ENCODE peak calls at places on chromosomes 3 and 15, in ten cellular contexts. One of them, this sample, is unnamed.

GRCh38 chr3:156519758-156520162 is 35.2 kb downstream of the SSR3 start:
- DNase-seq in activated T-cell treated with anti-CD3 and anti-CD28 coated beads, Interleukin-2, amount 50 U/mL, for 48 hours: no peak
- DNase-seq in fibroblast of pulmonary artery: no peak
- DNase-seq in SK-N-SH: no peak
- DNase-seq in RPMI8226: no peak
- DNase-seq in stimulated activated CD4-positive, alpha-beta T cell treated with anti-CD3 and anti-CD28 coated beads, Interleukin-4, amount 100 ng/mL, for 48 hours: no peak
- DNase-seq in ascending aorta: no peak
- DNase-seq in left cardiac atrium: no peak
- DNase-seq in heart left ventricle: no peak
- DNase-seq in HL-60: no peak
- DNase-seq in this sample: no peak

GRCh38 chr3:33664195-33664594 is 53.9 kb downstream of the CLASP2 start:
- DNase-seq in activated T-cell treated with anti-CD3 and anti-CD28 coated beads, Interleukin-2, amount 50 U/mL, for 48 hours: no peak
- DNase-seq in fibroblast of pulmonary artery: peak; percentile 84
- DNase-seq in SK-N-SH: no peak
- DNase-seq in RPMI8226: no peak
- DNase-seq in stimulated activated CD4-positive, alpha-beta T cell treated with anti-CD3 and anti-CD28 coated beads, Interleukin-4, amount 100 ng/mL, for 48 hours: no peak
- DNase-seq in ascending aorta: no peak
- DNase-seq in left cardiac atrium: no peak
- DNase-seq in heart left ventricle: no peak
- DNase-seq in HL-60: peak; percentile 24
- DNase-seq in this sample: no peak

GRCh38 chr3:152317956-152318355 is 49.2 kb downstream of the MBNL1 start:
- DNase-seq in activated T-cell treated with anti-CD3 and anti-CD28 coated beads, Interleukin-2, amount 50 U/mL, for 48 hours: no peak
- DNase-seq in fibroblast of pulmonary artery: peak; percentile 48
- DNase-seq in SK-N-SH: no peak
- DNase-seq in RPMI8226: no peak
- DNase-seq in stimulated activated CD4-positive, alpha-beta T cell treated with anti-CD3 and anti-CD28 coated beads, Interleukin-4, amount 100 ng/mL, for 48 hours: no peak
- DNase-seq in ascending aorta: no peak
- DNase-seq in left cardiac atrium: no peak
- DNase-seq in heart left ventricle: no peak
- DNase-seq in HL-60: no peak
- DNase-seq in this sample: no peak

GRCh38 chr3:183275418-183275817 is 22.4 kb downstream of the B3GNT5 start:
- DNase-seq in activated T-cell treated with anti-CD3 and anti-CD28 coated beads, Interleukin-2, amount 50 U/mL, for 48 hours: no peak
- DNase-seq in fibroblast of pulmonary artery: peak; percentile 92
- DNase-seq in SK-N-SH: no peak
- DNase-seq in RPMI8226: peak; percentile 79
- DNase-seq in stimulated activated CD4-positive, alpha-beta T cell treated with anti-CD3 and anti-CD28 coated beads, Interleukin-4, amount 100 ng/mL, for 48 hours: no peak
- DNase-seq in ascending aorta: no peak
- DNase-seq in left cardiac atrium: no peak
- DNase-seq in heart left ventricle: no peak
- DNase-seq in HL-60: no peak
- DNase-seq in this sample: no peak

GRCh38 chr3:157650191-157650590 is 147.0 kb upstream of the VEPH1 start:
- DNase-seq in activated T-cell treated with anti-CD3 and anti-CD28 coated beads, Interleukin-2, amount 50 U/mL, for 48 hours: no peak
- DNase-seq in fibroblast of pulmonary artery: no peak
- DNase-seq in SK-N-SH: no peak
- DNase-seq in RPMI8226: no peak
- DNase-seq in stimulated activated CD4-positive, alpha-beta T cell treated with anti-CD3 and anti-CD28 coated beads, Interleukin-4, amount 100 ng/mL, for 48 hours: no peak
- DNase-seq in ascending aorta: no peak
- DNase-seq in left cardiac atrium: no peak
- DNase-seq in heart left ventricle: no peak
- DNase-seq in HL-60: no peak
- DNase-seq in this sample: no peak

GRCh38 chr3:195441051-195441450 is 1.8 kb downstream of the ACAP2 start:
- DNase-seq in activated T-cell treated with anti-CD3 and anti-CD28 coated beads, Interleukin-2, amount 50 U/mL, for 48 hours: no peak
- DNase-seq in fibroblast of pulmonary artery: peak; percentile 32
- DNase-seq in SK-N-SH: no peak
- DNase-seq in RPMI8226: no peak
- DNase-seq in stimulated activated CD4-positive, alpha-beta T cell treated with anti-CD3 and anti-CD28 coated beads, Interleukin-4, amount 100 ng/mL, for 48 hours: no peak
- DNase-seq in ascending aorta: no peak
- DNase-seq in left cardiac atrium: no peak
- DNase-seq in heart left ventricle: no peak
- DNase-seq in HL-60: no peak
- DNase-seq in this sample: no peak

GRCh38 chr15:85878866-85879265 is 84.1 kb upstream of the KLHL25 start:
- DNase-seq in activated T-cell treated with anti-CD3 and anti-CD28 coated beads, Interleukin-2, amount 50 U/mL, for 48 hours: no peak
- DNase-seq in fibroblast of pulmonary artery: peak; percentile 7
- DNase-seq in SK-N-SH: no peak
- DNase-seq in RPMI8226: no peak
- DNase-seq in stimulated activated CD4-positive, alpha-beta T cell treated with anti-CD3 and anti-CD28 coated beads, Interleukin-4, amount 100 ng/mL, for 48 hours: no peak
- DNase-seq in ascending aorta: no peak
- DNase-seq in left cardiac atrium: no peak
- DNase-seq in heart left ventricle: no peak
- DNase-seq in HL-60: no peak
- DNase-seq in this sample: no peak

GRCh38 chr15:58852347-58852746 is 81.1 kb downstream of the SLTM start:
- DNase-seq in activated T-cell treated with anti-CD3 and anti-CD28 coated beads, Interleukin-2, amount 50 U/mL, for 48 hours: no peak
- DNase-seq in fibroblast of pulmonary artery: peak; percentile 19
- DNase-seq in SK-N-SH: no peak
- DNase-seq in RPMI8226: no peak
- DNase-seq in stimulated activated CD4-positive, alpha-beta T cell treated with anti-CD3 and anti-CD28 coated beads, Interleukin-4, amount 100 ng/mL, for 48 hours: no peak
- DNase-seq in ascending aorta: no peak
- DNase-seq in left cardiac atrium: no peak
- DNase-seq in heart left ventricle: no peak
- DNase-seq in HL-60: no peak
- DNase-seq in this sample: no peak

GRCh38 chr15:57962887-57963286 is 102.6 kb downstream of the ALDH1A2 start:
- DNase-seq in activated T-cell treated with anti-CD3 and anti-CD28 coated beads, Interleukin-2, amount 50 U/mL, for 48 hours: no peak
- DNase-seq in fibroblast of pulmonary artery: peak; percentile 13
- DNase-seq in SK-N-SH: no peak
- DNase-seq in RPMI8226: no peak
- DNase-seq in stimulated activated CD4-positive, alpha-beta T cell treated with anti-CD3 and anti-CD28 coated beads, Interleukin-4, amount 100 ng/mL, for 48 hours: no peak
- DNase-seq in ascending aorta: no peak
- DNase-seq in left cardiac atrium: no peak
- DNase-seq in heart left ventricle: no peak
- DNase-seq in HL-60: no peak
- DNase-seq in this sample: no peak

GRCh38 chr3:99159220-99159762 is 257.8 kb upstream of the DCBLD2 start:
- DNase-seq in activated T-cell treated with anti-CD3 and anti-CD28 coated beads, Interleukin-2, amount 50 U/mL, for 48 hours: no peak
- DNase-seq in fibroblast of pulmonary artery: no peak
- DNase-seq in SK-N-SH: no peak
- DNase-seq in RPMI8226: no peak
- DNase-seq in stimulated activated CD4-positive, alpha-beta T cell treated with anti-CD3 and anti-CD28 coated beads, Interleukin-4, amount 100 ng/mL, for 48 hours: no peak
- DNase-seq in ascending aorta: no peak
- DNase-seq in left cardiac atrium: no peak
- DNase-seq in heart left ventricle: no peak
- DNase-seq in HL-60: no peak
- DNase-seq in this sample: no peak

GRCh38 chr3:194953291-194953690 is 267.6 kb downstream of the FAM43A start:
- DNase-seq in activated T-cell treated with anti-CD3 and anti-CD28 coated beads, Interleukin-2, amount 50 U/mL, for 48 hours: no peak
- DNase-seq in fibroblast of pulmonary artery: no peak
- DNase-seq in SK-N-SH: peak; percentile 44
- DNase-seq in RPMI8226: no peak
- DNase-seq in stimulated activated CD4-positive, alpha-beta T cell treated with anti-CD3 and anti-CD28 coated beads, Interleukin-4, amount 100 ng/mL, for 48 hours: no peak
- DNase-seq in ascending aorta: no peak
- DNase-seq in left cardiac atrium: no peak
- DNase-seq in heart left ventricle: no peak
- DNase-seq in HL-60: no peak
- DNase-seq in this sample: no peak

GRCh38 chr3:5188419-5189405 is 1.2 kb downstream of the EDEM1 start:
- DNase-seq in activated T-cell treated with anti-CD3 and anti-CD28 coated beads, Interleukin-2, amount 50 U/mL, for 48 hours: peak; percentile 70
- DNase-seq in fibroblast of pulmonary artery: peak; percentile 38
- DNase-seq in SK-N-SH: peak; percentile 41
- DNase-seq in RPMI8226: peak; percentile 67
- DNase-seq in stimulated activated CD4-positive, alpha-beta T cell treated with anti-CD3 and anti-CD28 coated beads, Interleukin-4, amount 100 ng/mL, for 48 hours: no peak
- DNase-seq in ascending aorta: no peak
- DNase-seq in left cardiac atrium: no peak
- DNase-seq in heart left ventricle: no peak
- DNase-seq in HL-60: no peak
- DNase-seq in this sample: peak; percentile 9

GRCh38 chr3:177574232-177574856 is 377.1 kb upstream of the TBL1XR1 start:
- DNase-seq in activated T-cell treated with anti-CD3 and anti-CD28 coated beads, Interleukin-2, amount 50 U/mL, for 48 hours: no peak
- DNase-seq in fibroblast of pulmonary artery: peak; percentile 93
- DNase-seq in SK-N-SH: no peak
- DNase-seq in RPMI8226: no peak
- DNase-seq in stimulated activated CD4-positive, alpha-beta T cell treated with anti-CD3 and anti-CD28 coated beads, Interleukin-4, amount 100 ng/mL, for 48 hours: no peak
- DNase-seq in ascending aorta: no peak
- DNase-seq in left cardiac atrium: peak; percentile 67
- DNase-seq in heart left ventricle: no peak
- DNase-seq in HL-60: no peak
- DNase-seq in this sample: no peak

GRCh38 chr3:35224571-35225280 is 414.6 kb upstream of the ARPP21 start:
- DNase-seq in activated T-cell treated with anti-CD3 and anti-CD28 coated beads, Interleukin-2, amount 50 U/mL, for 48 hours: no peak
- DNase-seq in fibroblast of pulmonary artery: no peak
- DNase-seq in SK-N-SH: peak; percentile 11
- DNase-seq in RPMI8226: no peak
- DNase-seq in stimulated activated CD4-positive, alpha-beta T cell treated with anti-CD3 and anti-CD28 coated beads, Interleukin-4, amount 100 ng/mL, for 48 hours: no peak
- DNase-seq in ascending aorta: no peak
- DNase-seq in left cardiac atrium: no peak
- DNase-seq in heart left ventricle: no peak
- DNase-seq in HL-60: no peak
- DNase-seq in this sample: no peak

GRCh38 chr3:136753112-136753939 is 1.1 kb upstream of the STAG1 start:
- DNase-seq in activated T-cell treated with anti-CD3 and anti-CD28 coated beads, Interleukin-2, amount 50 U/mL, for 48 hours: no peak
- DNase-seq in fibroblast of pulmonary artery: no peak
- DNase-seq in SK-N-SH: no peak
- DNase-seq in RPMI8226: peak; percentile 14
- DNase-seq in stimulated activated CD4-positive, alpha-beta T cell treated with anti-CD3 and anti-CD28 coated beads, Interleukin-4, amount 100 ng/mL, for 48 hours: no peak
- DNase-seq in ascending aorta: no peak
- DNase-seq in left cardiac atrium: no peak
- DNase-seq in heart left ventricle: no peak
- DNase-seq in HL-60: no peak
- DNase-seq in this sample: no peak

GRCh38 chr3:187955076-187955952 is 198.6 kb upstream of the LPP start:
- DNase-seq in activated T-cell treated with anti-CD3 and anti-CD28 coated beads, Interleukin-2, amount 50 U/mL, for 48 hours: no peak
- DNase-seq in fibroblast of pulmonary artery: peak; percentile 90
- DNase-seq in SK-N-SH: no peak
- DNase-seq in RPMI8226: no peak
- DNase-seq in stimulated activated CD4-positive, alpha-beta T cell treated with anti-CD3 and anti-CD28 coated beads, Interleukin-4, amount 100 ng/mL, for 48 hours: no peak
- DNase-seq in ascending aorta: no peak
- DNase-seq in left cardiac atrium: peak; percentile 32
- DNase-seq in heart left ventricle: no peak
- DNase-seq in HL-60: peak; percentile 88
- DNase-seq in this sample: no peak